ENCODE peak calls at places on chromosomes 6 and 20, in ten cellular contexts. M is CD4-positive, alpha-beta T cell; Q is H1; B is stomach; S is lower lobe of right lung; N is progenitor cell of endocrine pancreas; C is CD8-positive, alpha-beta T cell; F is colonic mucosa; U is MM.1S; Z is GM06990. O is an unnamed sample.

GRCh38 chr6:14743465-14744211 is 502.2 kb upstream of the JARID2 start:
- DNase-seq in M (peak; percentile 52), Q (no peak), B (peak; percentile 66), S (peak; percentile 63), N (no peak), C (peak; percentile 33), F (no peak), U (no peak), Z (no peak), O (peak; percentile 98)

GRCh38 chr20:872855-873520 is 39.5 kb downstream of the FAM110A start:
- DNase-seq in M (no peak), Q (peak; percentile 23), B (no peak), S (no peak), N (no peak), C (no peak), F (no peak), U (no peak), Z (no peak), O (no peak)

GRCh38 chr20:1327241-1327653 is 1.7 kb downstream of the SDCBP2 start:
- DNase-seq in M (no peak), Q (no peak), B (no peak), S (peak; percentile 84), N (no peak), C (no peak), F (peak; percentile 61), U (no peak), Z (no peak), O (no peak)

GRCh38 chr20:49345538-49345937 is 67.7 kb upstream of the ZNFX1 start:
- DNase-seq in M (no peak), Q (no peak), B (no peak), S (no peak), N (no peak), C (no peak), F (no peak), U (no peak), Z (no peak), O (no peak)

GRCh38 chr20:46145646-46146045 is 27.5 kb downstream of the CD40 start:
- DNase-seq in M (no peak), Q (no peak), B (no peak), S (no peak), N (no peak), C (no peak), F (no peak), U (no peak), Z (no peak), O (no peak)

GRCh38 chr6:138226701-138227315 is 8.5 kb upstream of the PBOV1 start:
- DNase-seq in M (no peak), Q (no peak), B (no peak), S (no peak), N (no peak), C (no peak), F (peak; percentile 28), U (no peak), Z (no peak), O (no peak)

GRCh38 chr6:129546702-129547101 is 163.3 kb downstream of the ARHGAP18 start:
- DNase-seq in M (no peak), Q (no peak), B (no peak), S (no peak), N (no peak), C (no peak), F (no peak), U (no peak), Z (no peak), O (no peak)

GRCh38 chr6:144195671-144196070 is 45.4 kb downstream of the STX11 start:
- DNase-seq in M (no peak), Q (no peak), B (no peak), S (no peak), N (no peak), C (no peak), F (no peak), U (no peak), Z (no peak), O (no peak)

GRCh38 chr20:9119776-9120175 is 50.9 kb downstream of the PLCB4 start:
- DNase-seq in M (no peak), Q (no peak), B (peak; percentile 41), S (no peak), N (no peak), C (no peak), F (no peak), U (no peak), Z (no peak), O (no peak)

GRCh38 chr6:96898241-96898851 is 655 bp upstream of the NDUFAF4 start:
- DNase-seq in M (no peak), Q (no peak), B (no peak), S (no peak), N (no peak), C (no peak), F (no peak), U (no peak), Z (no peak), O (no peak)

GRCh38 chr6:149335924-149336323 is 18.4 kb downstream of the TAB2 start:
- DNase-seq in M (no peak), Q (no peak), B (no peak), S (no peak), N (no peak), C (no peak), F (no peak), U (no peak), Z (no peak), O (peak; percentile 43)

GRCh38 chr6:151325075-151326050 is 66.0 kb downstream of the ZBTB2 start:
- DNase-seq in M (no peak), Q (no peak), B (peak; percentile 48), S (peak; percentile 72), N (no peak), C (no peak), F (peak; percentile 55), U (no peak), Z (no peak), O (no peak)

GRCh38 chr6:45537539-45537938 is 159.8 kb upstream of the SUPT3H start:
- DNase-seq in M (no peak), Q (no peak), B (no peak), S (no peak), N (no peak), C (no peak), F (no peak), U (no peak), Z (no peak), O (no peak)

GRCh38 chr20:25487306-25487705 is 79.8 kb downstream of the GINS1 start:
- DNase-seq in M (no peak), Q (no peak), B (no peak), S (no peak), N (no peak), C (no peak), F (no peak), U (no peak), Z (no peak), O (no peak)

GRCh38 chr6:142469220-142469619 is 167.4 kb downstream of the ADGRG6 start:
- DNase-seq in M (no peak), Q (no peak), B (no peak), S (no peak), N (no peak), C (no peak), F (no peak), U (no peak), Z (no peak), O (no peak)

GRCh38 chr6:142476446-142476845 is 174.6 kb downstream of the ADGRG6 start:
- DNase-seq in M (no peak), Q (no peak), B (no peak), S (no peak), N (no peak), C (no peak), F (no peak), U (no peak), Z (no peak), O (no peak)

GRCh38 chr6:142478117-142478516 is 176.3 kb downstream of the ADGRG6 start:
- DNase-seq in M (no peak), Q (no peak), B (no peak), S (peak; percentile 45), N (no peak), C (no peak), F (no peak), U (peak; percentile 17), Z (no peak), O (peak; percentile 53)

GRCh38 chr6:142474446-142475289 is 172.9 kb downstream of the ADGRG6 start:
- DNase-seq in M (no peak), Q (peak; percentile 33), B (peak; percentile 31), S (no peak), N (peak; percentile 46), C (no peak), F (peak; percentile 19), U (peak; percentile 14), Z (peak; percentile 20), O (no peak)
- TF ChIP-seq CTCF in M (peak; percentile 94), Q (peak; percentile 68), B (peak; percentile 80), S (peak; percentile 83), N (peak; percentile 86), C (peak; percentile 98), F (peak; percentile 76), U (peak; percentile 51), Z (peak; percentile 49), O (peak; percentile 91)

GRCh38 chr20:11165789-11166188 is 492.0 kb upstream of the JAG1 start:
- DNase-seq in M (no peak), Q (no peak), B (no peak), S (no peak), N (no peak), C (no peak), F (no peak), U (no peak), Z (no peak), O (no peak)
- TF ChIP-seq CTCF in M (no peak), Q (no peak), B (no peak), S (no peak), N (no peak), C (no peak), F (no peak), U (no peak), Z (no peak), O (no peak)

DNA sequence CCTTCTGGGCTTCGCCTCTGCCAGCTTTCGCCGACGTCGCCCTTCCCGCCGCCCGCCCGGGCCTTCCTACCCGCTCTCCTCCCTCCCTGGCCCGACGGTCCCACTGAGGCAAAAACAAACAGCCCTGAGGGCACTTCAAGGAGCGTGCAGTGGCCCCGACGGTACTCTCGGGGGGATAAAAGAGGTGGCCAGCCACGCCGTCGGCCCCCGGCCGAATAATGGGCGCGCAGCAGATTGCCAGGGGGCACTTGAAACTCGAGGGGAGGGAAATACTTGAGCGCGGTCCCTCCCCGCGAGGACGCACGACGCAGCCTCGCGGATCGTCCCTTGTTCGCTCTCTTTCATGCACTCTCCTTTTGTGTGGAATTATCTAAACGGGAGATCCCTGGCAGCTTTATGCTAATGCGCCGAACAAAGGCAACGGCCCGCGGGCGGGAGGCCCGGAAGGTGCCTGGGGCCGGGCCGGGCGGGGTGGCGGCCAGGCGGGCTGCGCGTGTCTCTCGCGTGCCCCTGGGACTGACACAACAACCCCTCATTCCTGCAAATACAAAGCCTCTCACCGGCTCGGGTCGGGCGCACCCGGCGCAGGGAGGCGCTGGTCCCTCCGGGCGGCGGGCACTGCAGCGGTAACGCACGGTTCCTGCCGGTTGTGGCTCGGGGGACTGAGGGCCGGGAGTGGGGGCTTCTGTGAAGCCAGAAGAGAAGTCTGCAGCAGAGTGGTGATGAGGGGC is 3.7 kb upstream of the INSM1 start:
- DNase-seq in M (no peak), Q (no peak), B (no peak), S (no peak), N (peak; percentile 14), C (no peak), F (no peak), U (no peak), Z (peak; percentile 26), O (no peak)
- TF ChIP-seq CTCF in M (no peak), Q (no peak), B (no peak), S (no peak), N (no peak), C (no peak), F (no peak), U (no peak), Z (no peak), O (no peak)

DNA sequence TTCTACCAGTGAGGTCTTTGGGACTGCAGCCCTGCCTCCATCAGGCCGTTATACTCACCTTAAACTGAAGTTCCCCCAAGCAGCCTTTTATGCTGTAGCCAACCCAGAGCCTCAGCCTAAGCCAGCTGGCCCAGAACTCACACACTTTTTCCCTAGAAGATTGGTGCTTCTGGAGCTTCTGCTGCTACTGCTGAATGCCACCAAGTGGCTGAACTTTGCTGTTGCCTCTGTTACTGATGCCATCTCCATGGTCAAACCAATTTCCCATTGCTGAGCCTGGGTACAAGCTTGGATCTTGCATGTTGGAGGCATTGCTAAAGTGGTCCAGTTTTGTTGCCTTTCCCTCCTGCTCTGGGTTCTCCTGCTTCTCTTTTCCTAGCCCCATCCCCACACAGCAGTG is 15.0 kb upstream of the TBX18 start:
- DNase-seq in M (no peak), Q (no peak), B (no peak), S (no peak), N (no peak), C (no peak), F (no peak), U (no peak), Z (no peak), O (no peak)
- TF ChIP-seq CTCF in M (no peak), Q (no peak), B (no peak), S (no peak), N (no peak), C (no peak), F (no peak), U (no peak), Z (no peak), O (no peak)